ENCODE peak calls at places on chromosomes 6 and 20, in seven cellular contexts. V is cardiac muscle cell, R is osteocyte, S is tibial artery, J is ovary, E is foreskin fibroblast, G is choroid plexus epithelial cell. X is an unnamed sample.

GRCh38 chr6:118660218-118660569 is 8.8 kb upstream of the CEP85L start:
- DNase-seq in V (peak), R (no peak), S (no peak), J (no peak), E (no peak), G (peak), X (no peak)

GRCh38 chr6:72182337-72183246 is 296.2 kb downstream of the RIMS1 start:
- DNase-seq in V (peak), R (no peak), S (no peak), J (peak), E (peak), G (peak), X (no peak)

GRCh38 chr6:74715362-74716068 is 490.3 kb downstream of the COL12A1 start:
- DNase-seq in V (peak), R (no peak), S (no peak), J (no peak), E (peak), G (peak), X (no peak)

GRCh38 chr6:8177721-8178120 is 75.4 kb upstream of the EEF1E1 start:
- DNase-seq in V (no peak), R (no peak), S (no peak), J (no peak), E (peak), G (peak), X (no peak)

GRCh38 chr6:158344534-158344933 is 32.3 kb downstream of the TULP4 start:
- DNase-seq in V (no peak), R (no peak), S (no peak), J (no peak), E (no peak), G (no peak), X (no peak)

GRCh38 chr20:64115171-64115911 is 8.0 kb upstream of the NPBWR2 start:
- DNase-seq in V (no peak), R (peak), S (no peak), J (no peak), E (no peak), G (no peak), X (no peak)

GRCh38 chr6:24064106-24064505 is 61.9 kb upstream of the NRSN1 start:
- DNase-seq in V (no peak), R (no peak), S (no peak), J (no peak), E (no peak), G (peak), X (no peak)

GRCh38 chr6:105317607-105318533 is 85.0 kb downstream of the PREP start:
- DNase-seq in V (no peak), R (no peak), S (no peak), J (no peak), E (no peak), G (no peak), X (no peak)

GRCh38 chr6:53130891-53131290 is 17.8 kb downstream of the GCM1 start:
- DNase-seq in V (no peak), R (no peak), S (no peak), J (no peak), E (no peak), G (no peak), X (no peak)

GRCh38 chr6:144265061-144265357 is 20.1 kb upstream of the UTRN start:
- DNase-seq in V (peak), R (no peak), S (no peak), J (no peak), E (no peak), G (peak), X (no peak)

GRCh38 chr6:102686461-102686860 is 1293.0 kb downstream of the GRIK2 start:
- DNase-seq in V (no peak), R (no peak), S (no peak), J (no peak), E (no peak), G (no peak), X (no peak)

GRCh38 chr6:12136905-12137304 is 124.8 kb downstream of the HIVEP1 start:
- DNase-seq in V (no peak), R (no peak), S (no peak), J (no peak), E (peak), G (peak), X (no peak)

GRCh38 chr20:36214684-36215256 is 21.5 kb upstream of the AAR2 start:
- DNase-seq in V (peak), R (no peak), S (no peak), J (no peak), E (no peak), G (peak), X (no peak)

GRCh38 chr6:30683137-30683979 is 3.1 kb downstream of the PPP1R18 start:
- DNase-seq in V (no peak), R (no peak), S (no peak), J (no peak), E (no peak), G (no peak), X (no peak)

DNA sequence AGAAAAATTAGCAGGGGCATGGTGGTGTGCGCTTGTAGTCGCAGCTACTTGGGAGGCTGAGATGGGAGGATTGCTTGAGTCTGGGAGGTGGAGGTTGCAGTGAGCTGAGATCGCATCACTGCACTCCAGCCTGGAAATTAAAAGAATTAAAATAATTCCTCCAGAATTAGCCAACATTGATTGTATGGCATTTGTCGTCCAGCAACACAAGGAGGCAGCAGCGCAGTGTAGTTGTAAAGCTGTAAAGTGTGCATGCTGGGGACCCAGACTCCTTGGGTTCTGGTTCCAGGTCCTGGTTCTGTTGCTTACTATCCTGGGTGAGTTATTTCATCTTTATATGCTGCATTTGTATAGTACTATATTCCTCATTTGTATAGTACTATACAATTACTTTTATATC is 41.4 kb downstream of the PEX7 start:
- DNase-seq in V (no peak), R (no peak), S (no peak), J (no peak), E (no peak), G (no peak), X (no peak)
- TF ChIP-seq CTCF in V (no peak), R (no peak), S (no peak), J (no peak), E (no peak), G (no peak), X (no peak)

GRCh38 chr6:34665019-34665418 is 31.5 kb downstream of the ILRUN start:
- DNase-seq in V (no peak), R (no peak), S (no peak), J (no peak), E (no peak), G (no peak), X (no peak)

GRCh38 chr6:34663887-34664269 is 32.7 kb downstream of the ILRUN start:
- DNase-seq in V (peak), R (no peak), S (no peak), J (no peak), E (no peak), G (peak), X (no peak)

GRCh38 chr6:34663371-34663770 is 33.2 kb downstream of the ILRUN start:
- DNase-seq in V (no peak), R (no peak), S (no peak), J (no peak), E (no peak), G (no peak), X (no peak)

GRCh38 chr6:34661379-34661778 is 35.2 kb downstream of the ILRUN start:
- DNase-seq in V (no peak), R (no peak), S (no peak), J (no peak), E (no peak), G (no peak), X (no peak)

GRCh38 chr6:34664270-34664971 is 32.1 kb downstream of the ILRUN start:
- DNase-seq in V (peak), R (no peak), S (no peak), J (no peak), E (no peak), G (peak), X (no peak)
- TF ChIP-seq CTCF in V (no peak), R (no peak), S (no peak), J (no peak), E (no peak), G (no peak), X (no peak)

DNA sequence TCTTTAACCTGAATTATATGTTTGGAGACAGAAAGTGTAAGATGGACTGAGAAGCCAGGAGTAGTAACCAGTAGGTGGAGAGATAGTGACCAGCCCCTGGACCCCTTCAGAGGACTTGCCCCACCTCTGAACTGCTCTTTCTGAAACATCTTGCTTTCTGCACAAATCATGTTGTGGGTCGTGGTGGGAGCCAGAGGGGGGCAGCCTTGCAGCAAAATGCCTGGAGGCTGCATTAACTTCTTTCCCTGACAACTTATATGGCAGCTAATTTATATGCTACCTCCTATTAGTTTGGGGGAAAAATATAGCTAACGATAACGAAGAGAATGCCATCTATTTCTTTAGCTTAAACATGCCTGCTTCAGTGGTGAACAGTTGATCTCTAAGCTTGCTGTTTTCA is 859.8 kb downstream of the MAFB start:
- DNase-seq in V (peak), R (no peak), S (no peak), J (no peak), E (no peak), G (peak), X (no peak)
- TF ChIP-seq CTCF in V (peak), R (peak), S (no peak), J (no peak), E (peak), G (peak), X (no peak)

GRCh38 chr6:10404107-10404798 is 10.6 kb downstream of the TFAP2A start:
- DNase-seq in V (peak), R (peak), S (peak), J (peak), E (peak), G (peak), X (peak)
- TF ChIP-seq CTCF in V (peak), R (peak), S (peak), J (no peak), E (peak), G (peak), X (no peak)

GRCh38 chr20:4235512-4236043 is 220.2 kb upstream of the RNF24 start:
- DNase-seq in V (peak), R (no peak), S (no peak), J (no peak), E (no peak), G (no peak), X (no peak)

GRCh38 chr20:4230651-4231050 is 215.3 kb upstream of the RNF24 start:
- DNase-seq in V (peak), R (no peak), S (no peak), J (no peak), E (no peak), G (no peak), X (no peak)

GRCh38 chr20:4234664-4235063 is 219.3 kb upstream of the RNF24 start:
- DNase-seq in V (no peak), R (no peak), S (no peak), J (no peak), E (no peak), G (no peak), X (no peak)

GRCh38 chr20:4234128-4234527 is 218.8 kb upstream of the RNF24 start:
- DNase-seq in V (peak), R (no peak), S (peak), J (no peak), E (peak), G (peak), X (no peak)

GRCh38 chr20:4233520-4233919 is 218.2 kb upstream of the RNF24 start:
- DNase-seq in V (no peak), R (no peak), S (no peak), J (no peak), E (no peak), G (no peak), X (no peak)
- TF ChIP-seq CTCF in V (peak), R (no peak), S (no peak), J (no peak), E (no peak), G (peak), X (no peak)

DNA sequence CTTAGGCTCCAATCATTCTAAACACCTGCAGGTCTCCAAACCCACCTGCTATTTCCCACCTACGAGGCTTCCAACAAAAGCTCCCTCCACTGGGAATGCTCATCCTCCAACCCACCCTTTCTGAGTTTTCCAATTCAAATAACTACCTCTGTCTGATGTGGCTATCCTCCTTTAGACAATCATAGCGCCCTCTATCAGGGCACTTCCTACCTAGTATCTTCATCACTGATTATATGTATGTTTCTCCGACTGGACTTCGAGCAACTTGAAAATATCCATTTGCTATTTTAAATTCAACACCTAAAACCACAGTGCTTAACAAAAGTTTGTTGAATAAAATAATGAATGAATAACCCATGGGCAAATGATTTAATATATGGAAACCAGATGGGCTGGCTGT is 41.3 kb downstream of the MTFR2 start:
- DNase-seq in V (no peak), R (no peak), S (no peak), J (no peak), E (no peak), G (no peak), X (no peak)
- TF ChIP-seq CTCF in V (no peak), R (no peak), S (no peak), J (no peak), E (no peak), G (no peak), X (no peak)

GRCh38 chr6:125363360-125364121 is 61.8 kb upstream of the HDDC2 start:
- DNase-seq in V (peak), R (peak), S (peak), J (peak), E (no peak), G (peak), X (no peak)
- TF ChIP-seq CTCF in V (no peak), R (no peak), S (no peak), J (no peak), E (no peak), G (no peak), X (no peak)